ENCODE peak calls at places on chromosomes 4 and X, in seven cellular contexts. N is endodermal cell; S is fibroblast of lung; P is SJSA1; B is spleen; Q is CD8-positive, alpha-beta memory T cell; Z is fibroblast of pulmonary artery. H is an unnamed sample.

GRCh38 chrX:77493677-77494553 is 46.7 kb downstream of the FGF16 start:
- DNase-seq in P (no peak), Z (peak; percentile 39), Q (no peak), N (peak; percentile 91), S (peak; percentile 82), B (no peak), H (peak; percentile 89)

GRCh38 chr4:106444557-106444956 is 76.0 kb upstream of the GIMD1 start:
- DNase-seq in S (peak; percentile 79), N (no peak), Z (peak; percentile 2), B (no peak), P (peak; percentile 69), Q (no peak), H (no peak)

GRCh38 chrX:133362538-133362937 is 52.8 kb downstream of the GPC4 start:
- DNase-seq in B (no peak), S (no peak), N (no peak), P (no peak), Z (no peak), Q (no peak), H (no peak)

GRCh38 chrX:47179221-47179927 is 14.3 kb upstream of the UBA1 start:
- DNase-seq in Z (peak; percentile 35), N (peak; percentile 31), S (peak; percentile 43), Q (no peak), B (peak; percentile 65), P (no peak), H (no peak)

GRCh38 chrX:14591976-14592375 is 62.6 kb downstream of the GLRA2 start:
- DNase-seq in B (no peak), S (peak; percentile 21), Z (no peak), Q (no peak), N (no peak), P (no peak), H (no peak)

GRCh38 chr4:52713456-52713937 is 37.7 kb downstream of the ERVMER34-1 start:
- DNase-seq in B (no peak), Z (no peak), Q (no peak), S (peak; percentile 6), P (no peak), N (no peak), H (no peak)

GRCh38 chrX:111447298-111447697 is 35.3 kb upstream of the DCX start:
- DNase-seq in N (peak; percentile 80), Q (no peak), B (no peak), Z (peak; percentile 0), S (peak; percentile 5), P (no peak), H (peak; percentile 64)

GRCh38 chrX:139194571-139195280 is 335.8 kb upstream of the F9 start:
- DNase-seq in Q (no peak), S (peak; percentile 47), B (peak; percentile 82), N (peak; percentile 62), P (peak; percentile 53), Z (no peak), H (no peak)

GRCh38 chrX:107542500-107542899 is 85.8 kb upstream of the PRPS1 start:
- DNase-seq in Z (peak; percentile 14), S (peak; percentile 51), Q (no peak), P (no peak), N (peak; percentile 85), B (no peak), H (peak; percentile 17)

GRCh38 chrX:150361070-150361776 is 1.9 kb upstream of the MAMLD1 start:
- DNase-seq in P (no peak), Z (peak; percentile 24), S (peak; percentile 24), B (peak; percentile 80), Q (no peak), N (peak; percentile 77), H (peak; percentile 17)

GRCh38 chr4:138192113-138192512 is 50.0 kb downstream of the SLC7A11 start:
- DNase-seq in S (peak; percentile 64), N (no peak), Z (no peak), Q (no peak), P (peak; percentile 48), B (no peak), H (no peak)

GRCh38 chrX:53895270-53895669 is 149.0 kb downstream of the PHF8 start:
- DNase-seq in Z (no peak), N (no peak), S (no peak), B (no peak), P (no peak), Q (no peak), H (no peak)

GRCh38 chr4:174865418-174865985 is 36.5 kb upstream of the GLRA3 start:
- DNase-seq in Q (no peak), Z (no peak), S (peak; percentile 1), P (no peak), B (no peak), N (no peak), H (no peak)

GRCh38 chr4:39528056-39528465 is 822 bp upstream of the UGDH start:
- DNase-seq in S (peak; percentile 84), N (no peak), P (no peak), Z (peak; percentile 75), B (no peak), Q (no peak), H (no peak)

GRCh38 chr4:97911236-97911906 is 231.9 kb downstream of the STPG2 start:
- DNase-seq in Q (no peak), S (no peak), B (peak; percentile 67), P (no peak), Z (no peak), N (peak; percentile 74), H (peak; percentile 10)

GRCh38 chrX:118199997-118200396 is 83.4 kb upstream of the KLHL13 start:
- DNase-seq in B (no peak), P (no peak), Q (no peak), N (no peak), Z (no peak), S (no peak), H (no peak)

GRCh38 chr4:113757486-113757885 is 4.1 kb downstream of the CAMK2D start:
- DNase-seq in N (no peak), B (no peak), Q (no peak), S (no peak), Z (no peak), P (peak; percentile 23), H (no peak)

GRCh38 chrX:21926527-21927278 is 13.8 kb upstream of the SMS start:
- DNase-seq in Q (no peak), S (peak; percentile 97), B (no peak), Z (peak; percentile 97), P (peak; percentile 89), N (no peak), H (no peak)
- H3K4me3 ChIP-seq in Q (no peak overlapping the region), S (peak overlapping the region; percentile 38), B (no peak overlapping the region), Z (peak overlapping the region; percentile 36), P (no peak overlapping the region), N (no peak overlapping the region), H (no peak overlapping the region)

GRCh38 chrX:11546917-11547316 is 118.8 kb downstream of the ARHGAP6 start:
- DNase-seq in S (no peak), B (no peak), Z (no peak), P (no peak), N (no peak), Q (no peak), H (no peak)

GRCh38 chrX:11537141-11537540 is 128.6 kb downstream of the ARHGAP6 start:
- DNase-seq in S (no peak), N (no peak), Q (no peak), P (no peak), Z (no peak), B (no peak), H (no peak)

GRCh38 chrX:11540532-11541377 is 125.0 kb downstream of the ARHGAP6 start:
- DNase-seq in P (no peak), Q (no peak), B (no peak), Z (no peak), N (peak; percentile 44), S (no peak), H (no peak)

GRCh38 chrX:11543249-11543648 is 122.5 kb downstream of the ARHGAP6 start:
- DNase-seq in P (no peak), Z (no peak), S (no peak), B (no peak), N (no peak), Q (no peak), H (no peak)

GRCh38 chrX:11541510-11541909 is 124.2 kb downstream of the ARHGAP6 start:
- DNase-seq in Z (peak; percentile 33), Q (no peak), N (no peak), S (no peak), P (no peak), B (no peak), H (no peak)
- H3K4me3 ChIP-seq in Z (no peak overlapping the region), Q (no peak overlapping the region), N (no peak overlapping the region), S (no peak overlapping the region), P (no peak overlapping the region), B (no peak overlapping the region), H (no peak overlapping the region)

GRCh38 chr4:25951390-25951952 is 37.5 kb downstream of the SMIM20 start:
- DNase-seq in Q (no peak), B (no peak), Z (no peak), S (no peak), N (no peak), P (no peak), H (peak; percentile 29)

GRCh38 chr4:25950476-25951389 is 36.7 kb downstream of the SMIM20 start:
- DNase-seq in S (no peak), B (no peak), P (no peak), N (no peak), Q (no peak), Z (peak; percentile 25), H (no peak)

GRCh38 chr4:25948051-25948450 is 34.0 kb downstream of the SMIM20 start:
- DNase-seq in Q (no peak), Z (no peak), S (no peak), B (no peak), N (no peak), P (no peak), H (no peak)

GRCh38 chr4:25949166-25949748 is 35.2 kb downstream of the SMIM20 start:
- DNase-seq in Z (no peak), N (peak; percentile 83), B (no peak), S (no peak), P (no peak), Q (no peak), H (no peak)

GRCh38 chr4:25949994-25950393 is 36.0 kb downstream of the SMIM20 start:
- DNase-seq in Z (no peak), P (no peak), B (no peak), N (no peak), S (no peak), Q (no peak), H (no peak)
- H3K4me3 ChIP-seq in Z (no peak overlapping the region), P (no peak overlapping the region), B (no peak overlapping the region), N (no peak overlapping the region), S (no peak overlapping the region), Q (no peak overlapping the region), H (no peak overlapping the region)

GRCh38 chr4:119139822-119140252 is 4.2 kb downstream of the MYOZ2 start:
- DNase-seq in P (no peak), Z (no peak), B (no peak), S (no peak), N (no peak), Q (no peak), H (no peak)

GRCh38 chr4:119138046-119138445 is 2.4 kb downstream of the MYOZ2 start:
- DNase-seq in Q (no peak), Z (peak; percentile 69), N (no peak), P (peak; percentile 10), B (no peak), S (peak; percentile 55), H (no peak)

GRCh38 chr4:119136541-119136940 is 909 bp downstream of the MYOZ2 start:
- DNase-seq in P (no peak), B (no peak), Z (peak; percentile 48), Q (no peak), S (no peak), N (no peak), H (no peak)

GRCh38 chr4:119142837-119143236 is 7.2 kb downstream of the MYOZ2 start:
- DNase-seq in S (no peak), B (no peak), Q (no peak), N (no peak), Z (no peak), P (no peak), H (no peak)

DNA sequence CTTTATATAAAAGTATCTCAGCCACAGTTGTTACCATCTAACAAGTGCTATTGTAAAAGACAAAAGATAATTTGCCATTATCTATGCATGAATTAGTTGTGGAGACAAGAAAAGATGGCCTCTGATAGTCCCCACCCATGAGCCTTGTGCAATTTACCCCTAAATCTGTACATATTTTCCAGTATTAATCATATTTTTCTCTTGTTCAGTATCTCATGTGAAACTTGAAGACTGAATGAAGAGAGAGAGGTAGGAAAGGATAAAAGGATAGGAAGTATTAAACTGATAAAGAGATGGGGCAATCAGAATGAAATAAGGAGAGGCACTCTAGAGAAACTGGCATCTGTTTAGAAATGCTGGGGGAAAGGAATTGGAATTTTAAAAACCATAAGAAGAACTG is 3.7 kb downstream of the MYOZ2 start:
- DNase-seq in P (no peak), B (no peak), Q (no peak), Z (peak; percentile 18), N (no peak), S (peak; percentile 18), H (no peak)
- H3K4me3 ChIP-seq in P (no peak overlapping the region), B (no peak overlapping the region), Q (no peak overlapping the region), Z (no peak overlapping the region), N (no peak overlapping the region), S (no peak overlapping the region), H (no peak overlapping the region)

H was measured in WERI-Rb-1.